ENCODE peak calls at places on chromosomes 1 and 21, in ten cellular contexts. One of them, this sample, is unnamed.

GRCh38 chr1:41093826-41094225 is 72.3 kb upstream of the SLFNL1 start:
- DNase-seq in substantia nigra: no peak
- DNase-seq in left lung: no peak
- DNase-seq in neural progenitor cell: no peak
- DNase-seq in stomach: no peak
- DNase-seq in M059J: no peak
- DNase-seq in Right ventricle myocardium superior: no peak
- DNase-seq in fibroblast of lung: peak
- DNase-seq in stimulated activated CD4-positive, alpha-beta T cell treated with anti-CD3 and anti-CD28 coated beads, Interleukin-12 subunit alpha, Interleukin-12 subunit beta, amount 100 ng/mL, for 48 hours: no peak
- DNase-seq in anterior cingulate cortex: no peak
- DNase-seq in this sample: no peak

GRCh38 chr1:163730366-163730765 is 408.6 kb downstream of the NUF2 start:
- DNase-seq in substantia nigra: no peak
- DNase-seq in left lung: no peak
- DNase-seq in neural progenitor cell: no peak
- DNase-seq in stomach: no peak
- DNase-seq in M059J: no peak
- DNase-seq in Right ventricle myocardium superior: no peak
- DNase-seq in fibroblast of lung: peak
- DNase-seq in stimulated activated CD4-positive, alpha-beta T cell treated with anti-CD3 and anti-CD28 coated beads, Interleukin-12 subunit alpha, Interleukin-12 subunit beta, amount 100 ng/mL, for 48 hours: no peak
- DNase-seq in anterior cingulate cortex: no peak
- DNase-seq in this sample: no peak

GRCh38 chr1:55420866-55421265 is 205.7 kb upstream of the USP24 start:
- DNase-seq in substantia nigra: no peak
- DNase-seq in left lung: no peak
- DNase-seq in neural progenitor cell: no peak
- DNase-seq in stomach: no peak
- DNase-seq in M059J: peak
- DNase-seq in Right ventricle myocardium superior: no peak
- DNase-seq in fibroblast of lung: peak
- DNase-seq in stimulated activated CD4-positive, alpha-beta T cell treated with anti-CD3 and anti-CD28 coated beads, Interleukin-12 subunit alpha, Interleukin-12 subunit beta, amount 100 ng/mL, for 48 hours: no peak
- DNase-seq in anterior cingulate cortex: no peak
- DNase-seq in this sample: no peak

GRCh38 chr1:106619080-106619826 is 437.2 kb upstream of the PRMT6 start:
- DNase-seq in substantia nigra: no peak
- DNase-seq in left lung: peak
- DNase-seq in neural progenitor cell: no peak
- DNase-seq in stomach: no peak
- DNase-seq in M059J: no peak
- DNase-seq in Right ventricle myocardium superior: no peak
- DNase-seq in fibroblast of lung: no peak
- DNase-seq in stimulated activated CD4-positive, alpha-beta T cell treated with anti-CD3 and anti-CD28 coated beads, Interleukin-12 subunit alpha, Interleukin-12 subunit beta, amount 100 ng/mL, for 48 hours: no peak
- DNase-seq in anterior cingulate cortex: no peak
- DNase-seq in this sample: no peak

GRCh38 chr21:23986214-23986613 is 1621.1 kb downstream of the MRPL39 start:
- DNase-seq in substantia nigra: no peak
- DNase-seq in left lung: no peak
- DNase-seq in neural progenitor cell: no peak
- DNase-seq in stomach: no peak
- DNase-seq in M059J: no peak
- DNase-seq in Right ventricle myocardium superior: no peak
- DNase-seq in fibroblast of lung: no peak
- DNase-seq in stimulated activated CD4-positive, alpha-beta T cell treated with anti-CD3 and anti-CD28 coated beads, Interleukin-12 subunit alpha, Interleukin-12 subunit beta, amount 100 ng/mL, for 48 hours: no peak
- DNase-seq in anterior cingulate cortex: no peak
- DNase-seq in this sample: no peak

GRCh38 chr1:169214598-169214997 is 108.1 kb downstream of the ATP1B1 start:
- DNase-seq in substantia nigra: no peak
- DNase-seq in left lung: peak
- DNase-seq in neural progenitor cell: no peak
- DNase-seq in stomach: no peak
- DNase-seq in M059J: no peak
- DNase-seq in Right ventricle myocardium superior: no peak
- DNase-seq in fibroblast of lung: no peak
- DNase-seq in stimulated activated CD4-positive, alpha-beta T cell treated with anti-CD3 and anti-CD28 coated beads, Interleukin-12 subunit alpha, Interleukin-12 subunit beta, amount 100 ng/mL, for 48 hours: no peak
- DNase-seq in anterior cingulate cortex: no peak
- DNase-seq in this sample: no peak

GRCh38 chr1:227734546-227734857 is 600 bp downstream of the JMJD4 start:
- DNase-seq in substantia nigra: no peak
- DNase-seq in left lung: no peak
- DNase-seq in neural progenitor cell: peak
- DNase-seq in stomach: no peak
- DNase-seq in M059J: peak
- DNase-seq in Right ventricle myocardium superior: no peak
- DNase-seq in fibroblast of lung: no peak
- DNase-seq in stimulated activated CD4-positive, alpha-beta T cell treated with anti-CD3 and anti-CD28 coated beads, Interleukin-12 subunit alpha, Interleukin-12 subunit beta, amount 100 ng/mL, for 48 hours: no peak
- DNase-seq in anterior cingulate cortex: no peak
- DNase-seq in this sample: no peak

GRCh38 chr1:230300322-230301301 is 125.5 kb downstream of the PGBD5 start:
- DNase-seq in substantia nigra: no peak
- DNase-seq in left lung: peak
- DNase-seq in neural progenitor cell: no peak
- DNase-seq in stomach: no peak
- DNase-seq in M059J: no peak
- DNase-seq in Right ventricle myocardium superior: no peak
- DNase-seq in fibroblast of lung: no peak
- DNase-seq in stimulated activated CD4-positive, alpha-beta T cell treated with anti-CD3 and anti-CD28 coated beads, Interleukin-12 subunit alpha, Interleukin-12 subunit beta, amount 100 ng/mL, for 48 hours: no peak
- DNase-seq in anterior cingulate cortex: no peak
- DNase-seq in this sample: no peak

GRCh38 chr1:33470495-33471012 is 1.9 kb upstream of the ZSCAN20 start:
- DNase-seq in substantia nigra: peak
- DNase-seq in left lung: no peak
- DNase-seq in neural progenitor cell: peak
- DNase-seq in stomach: peak
- DNase-seq in M059J: peak
- DNase-seq in Right ventricle myocardium superior: peak
- DNase-seq in fibroblast of lung: peak
- DNase-seq in stimulated activated CD4-positive, alpha-beta T cell treated with anti-CD3 and anti-CD28 coated beads, Interleukin-12 subunit alpha, Interleukin-12 subunit beta, amount 100 ng/mL, for 48 hours: peak
- DNase-seq in anterior cingulate cortex: peak
- DNase-seq in this sample: no peak

GRCh38 chr1:207825719-207826556 is 74.1 kb downstream of the CD46 start:
- DNase-seq in substantia nigra: peak
- DNase-seq in left lung: peak
- DNase-seq in neural progenitor cell: no peak
- DNase-seq in stomach: peak
- DNase-seq in M059J: no peak
- DNase-seq in Right ventricle myocardium superior: peak
- DNase-seq in fibroblast of lung: peak
- DNase-seq in stimulated activated CD4-positive, alpha-beta T cell treated with anti-CD3 and anti-CD28 coated beads, Interleukin-12 subunit alpha, Interleukin-12 subunit beta, amount 100 ng/mL, for 48 hours: peak
- DNase-seq in anterior cingulate cortex: peak
- DNase-seq in this sample: peak

GRCh38 chr21:45555251-45555556 is 13.0 kb upstream of the SLC19A1 start:
- DNase-seq in substantia nigra: no peak
- DNase-seq in left lung: no peak
- DNase-seq in neural progenitor cell: no peak
- DNase-seq in stomach: no peak
- DNase-seq in M059J: no peak
- DNase-seq in Right ventricle myocardium superior: no peak
- DNase-seq in fibroblast of lung: no peak
- DNase-seq in stimulated activated CD4-positive, alpha-beta T cell treated with anti-CD3 and anti-CD28 coated beads, Interleukin-12 subunit alpha, Interleukin-12 subunit beta, amount 100 ng/mL, for 48 hours: no peak
- DNase-seq in anterior cingulate cortex: no peak
- DNase-seq in this sample: no peak

GRCh38 chr1:55355549-55355948 is 140.4 kb upstream of the USP24 start:
- DNase-seq in substantia nigra: no peak
- DNase-seq in left lung: no peak
- DNase-seq in neural progenitor cell: no peak
- DNase-seq in stomach: no peak
- DNase-seq in M059J: no peak
- DNase-seq in Right ventricle myocardium superior: no peak
- DNase-seq in fibroblast of lung: no peak
- DNase-seq in stimulated activated CD4-positive, alpha-beta T cell treated with anti-CD3 and anti-CD28 coated beads, Interleukin-12 subunit alpha, Interleukin-12 subunit beta, amount 100 ng/mL, for 48 hours: no peak
- DNase-seq in anterior cingulate cortex: no peak
- DNase-seq in this sample: no peak

GRCh38 chr21:33789697-33790096 is 125.9 kb downstream of the ATP5PO start:
- DNase-seq in substantia nigra: no peak
- DNase-seq in left lung: no peak
- DNase-seq in neural progenitor cell: no peak
- DNase-seq in stomach: no peak
- DNase-seq in M059J: no peak
- DNase-seq in Right ventricle myocardium superior: no peak
- DNase-seq in fibroblast of lung: peak
- DNase-seq in stimulated activated CD4-positive, alpha-beta T cell treated with anti-CD3 and anti-CD28 coated beads, Interleukin-12 subunit alpha, Interleukin-12 subunit beta, amount 100 ng/mL, for 48 hours: no peak
- DNase-seq in anterior cingulate cortex: no peak
- DNase-seq in this sample: no peak

GRCh38 chr1:70462611-70463010 is 51.5 kb downstream of the CTH start:
- DNase-seq in substantia nigra: no peak
- DNase-seq in left lung: no peak
- DNase-seq in neural progenitor cell: no peak
- DNase-seq in stomach: no peak
- DNase-seq in M059J: peak
- DNase-seq in Right ventricle myocardium superior: no peak
- DNase-seq in fibroblast of lung: no peak
- DNase-seq in stimulated activated CD4-positive, alpha-beta T cell treated with anti-CD3 and anti-CD28 coated beads, Interleukin-12 subunit alpha, Interleukin-12 subunit beta, amount 100 ng/mL, for 48 hours: no peak
- DNase-seq in anterior cingulate cortex: no peak
- DNase-seq in this sample: no peak

GRCh38 chr1:179818743-179819173 is 58.8 kb downstream of the TOR1AIP2 start:
- DNase-seq in substantia nigra: no peak
- DNase-seq in left lung: no peak
- DNase-seq in neural progenitor cell: no peak
- DNase-seq in stomach: no peak
- DNase-seq in M059J: no peak
- DNase-seq in Right ventricle myocardium superior: peak
- DNase-seq in fibroblast of lung: peak
- DNase-seq in stimulated activated CD4-positive, alpha-beta T cell treated with anti-CD3 and anti-CD28 coated beads, Interleukin-12 subunit alpha, Interleukin-12 subunit beta, amount 100 ng/mL, for 48 hours: no peak
- DNase-seq in anterior cingulate cortex: peak
- DNase-seq in this sample: no peak

GRCh38 chr1:234862360-234862943 is 252.5 kb upstream of the IRF2BP2 start:
- DNase-seq in substantia nigra: no peak
- DNase-seq in left lung: no peak
- DNase-seq in neural progenitor cell: no peak
- DNase-seq in stomach: no peak
- DNase-seq in M059J: no peak
- DNase-seq in Right ventricle myocardium superior: no peak
- DNase-seq in fibroblast of lung: no peak
- DNase-seq in stimulated activated CD4-positive, alpha-beta T cell treated with anti-CD3 and anti-CD28 coated beads, Interleukin-12 subunit alpha, Interleukin-12 subunit beta, amount 100 ng/mL, for 48 hours: no peak
- DNase-seq in anterior cingulate cortex: no peak
- DNase-seq in this sample: no peak

GRCh38 chr1:218339267-218339831 is 5.8 kb upstream of the TGFB2 start:
- DNase-seq in substantia nigra: no peak
- DNase-seq in left lung: no peak
- DNase-seq in neural progenitor cell: peak
- DNase-seq in stomach: no peak
- DNase-seq in M059J: peak
- DNase-seq in Right ventricle myocardium superior: no peak
- DNase-seq in fibroblast of lung: peak
- DNase-seq in stimulated activated CD4-positive, alpha-beta T cell treated with anti-CD3 and anti-CD28 coated beads, Interleukin-12 subunit alpha, Interleukin-12 subunit beta, amount 100 ng/mL, for 48 hours: no peak
- DNase-seq in anterior cingulate cortex: no peak
- DNase-seq in this sample: no peak

GRCh38 chr1:236472850-236473788 is 50.7 kb upstream of the LGALS8 start:
- DNase-seq in substantia nigra: no peak
- DNase-seq in left lung: no peak
- DNase-seq in neural progenitor cell: no peak
- DNase-seq in stomach: no peak
- DNase-seq in M059J: no peak
- DNase-seq in Right ventricle myocardium superior: no peak
- DNase-seq in fibroblast of lung: no peak
- DNase-seq in stimulated activated CD4-positive, alpha-beta T cell treated with anti-CD3 and anti-CD28 coated beads, Interleukin-12 subunit alpha, Interleukin-12 subunit beta, amount 100 ng/mL, for 48 hours: no peak
- DNase-seq in anterior cingulate cortex: no peak
- DNase-seq in this sample: no peak

GRCh38 chr21:44551290-44552015 is at the start of gene KRTAP10-2:
- DNase-seq in substantia nigra: no peak
- DNase-seq in left lung: peak
- DNase-seq in neural progenitor cell: no peak
- DNase-seq in stomach: peak
- DNase-seq in M059J: no peak
- DNase-seq in Right ventricle myocardium superior: no peak
- DNase-seq in fibroblast of lung: peak
- DNase-seq in stimulated activated CD4-positive, alpha-beta T cell treated with anti-CD3 and anti-CD28 coated beads, Interleukin-12 subunit alpha, Interleukin-12 subunit beta, amount 100 ng/mL, for 48 hours: no peak
- DNase-seq in anterior cingulate cortex: no peak
- DNase-seq in this sample: no peak

GRCh38 chr1:209743145-209743482 is 12.7 kb upstream of the TRAF3IP3 start:
- DNase-seq in substantia nigra: peak
- DNase-seq in left lung: no peak
- DNase-seq in neural progenitor cell: no peak
- DNase-seq in stomach: peak
- DNase-seq in M059J: peak
- DNase-seq in Right ventricle myocardium superior: peak
- DNase-seq in fibroblast of lung: peak
- DNase-seq in stimulated activated CD4-positive, alpha-beta T cell treated with anti-CD3 and anti-CD28 coated beads, Interleukin-12 subunit alpha, Interleukin-12 subunit beta, amount 100 ng/mL, for 48 hours: no peak
- DNase-seq in anterior cingulate cortex: no peak
- DNase-seq in this sample: no peak

GRCh38 chr1:183218981-183219621 is 33.0 kb downstream of the LAMC2 start:
- DNase-seq in substantia nigra: no peak
- DNase-seq in left lung: no peak
- DNase-seq in neural progenitor cell: peak
- DNase-seq in stomach: peak
- DNase-seq in M059J: no peak
- DNase-seq in Right ventricle myocardium superior: peak
- DNase-seq in fibroblast of lung: no peak
- DNase-seq in stimulated activated CD4-positive, alpha-beta T cell treated with anti-CD3 and anti-CD28 coated beads, Interleukin-12 subunit alpha, Interleukin-12 subunit beta, amount 100 ng/mL, for 48 hours: no peak
- DNase-seq in anterior cingulate cortex: no peak
- DNase-seq in this sample: no peak

GRCh38 chr1:113281550-113281949 is 108.8 kb upstream of the MAGI3 start:
- DNase-seq in substantia nigra: no peak
- DNase-seq in left lung: no peak
- DNase-seq in neural progenitor cell: no peak
- DNase-seq in stomach: no peak
- DNase-seq in M059J: no peak
- DNase-seq in Right ventricle myocardium superior: no peak
- DNase-seq in fibroblast of lung: no peak
- DNase-seq in stimulated activated CD4-positive, alpha-beta T cell treated with anti-CD3 and anti-CD28 coated beads, Interleukin-12 subunit alpha, Interleukin-12 subunit beta, amount 100 ng/mL, for 48 hours: no peak
- DNase-seq in anterior cingulate cortex: no peak
- DNase-seq in this sample: no peak

GRCh38 chr1:51926171-51926812 is 47.8 kb upstream of the NRDC start:
- DNase-seq in substantia nigra: no peak
- DNase-seq in left lung: no peak
- DNase-seq in neural progenitor cell: peak
- DNase-seq in stomach: no peak
- DNase-seq in M059J: peak
- DNase-seq in Right ventricle myocardium superior: no peak
- DNase-seq in fibroblast of lung: peak
- DNase-seq in stimulated activated CD4-positive, alpha-beta T cell treated with anti-CD3 and anti-CD28 coated beads, Interleukin-12 subunit alpha, Interleukin-12 subunit beta, amount 100 ng/mL, for 48 hours: no peak
- DNase-seq in anterior cingulate cortex: no peak
- DNase-seq in this sample: no peak

GRCh38 chr1:106406114-106406513 is 650.4 kb upstream of the PRMT6 start:
- DNase-seq in substantia nigra: no peak
- DNase-seq in left lung: no peak
- DNase-seq in neural progenitor cell: no peak
- DNase-seq in stomach: no peak
- DNase-seq in M059J: no peak
- DNase-seq in Right ventricle myocardium superior: no peak
- DNase-seq in fibroblast of lung: no peak
- DNase-seq in stimulated activated CD4-positive, alpha-beta T cell treated with anti-CD3 and anti-CD28 coated beads, Interleukin-12 subunit alpha, Interleukin-12 subunit beta, amount 100 ng/mL, for 48 hours: no peak
- DNase-seq in anterior cingulate cortex: no peak
- DNase-seq in this sample: no peak

GRCh38 chr1:109930252-109930993 is 19.8 kb downstream of the CSF1 start:
- DNase-seq in substantia nigra: no peak
- DNase-seq in left lung: no peak
- DNase-seq in neural progenitor cell: no peak
- DNase-seq in stomach: no peak
- DNase-seq in M059J: peak
- DNase-seq in Right ventricle myocardium superior: no peak
- DNase-seq in fibroblast of lung: no peak
- DNase-seq in stimulated activated CD4-positive, alpha-beta T cell treated with anti-CD3 and anti-CD28 coated beads, Interleukin-12 subunit alpha, Interleukin-12 subunit beta, amount 100 ng/mL, for 48 hours: no peak
- DNase-seq in anterior cingulate cortex: no peak
- DNase-seq in this sample: no peak

GRCh38 chr21:34360488-34361241 is 3.1 kb upstream of the KCNE2 start:
- DNase-seq in substantia nigra: no peak
- DNase-seq in left lung: no peak
- DNase-seq in neural progenitor cell: no peak
- DNase-seq in stomach: no peak
- DNase-seq in M059J: no peak
- DNase-seq in Right ventricle myocardium superior: no peak
- DNase-seq in fibroblast of lung: no peak
- DNase-seq in stimulated activated CD4-positive, alpha-beta T cell treated with anti-CD3 and anti-CD28 coated beads, Interleukin-12 subunit alpha, Interleukin-12 subunit beta, amount 100 ng/mL, for 48 hours: no peak
- DNase-seq in anterior cingulate cortex: no peak
- DNase-seq in this sample: no peak

GRCh38 chr1:108847464-108847863 is 9.4 kb downstream of the AKNAD1 start:
- DNase-seq in substantia nigra: no peak
- DNase-seq in left lung: no peak
- DNase-seq in neural progenitor cell: no peak
- DNase-seq in stomach: no peak
- DNase-seq in M059J: no peak
- DNase-seq in Right ventricle myocardium superior: no peak
- DNase-seq in fibroblast of lung: no peak
- DNase-seq in stimulated activated CD4-positive, alpha-beta T cell treated with anti-CD3 and anti-CD28 coated beads, Interleukin-12 subunit alpha, Interleukin-12 subunit beta, amount 100 ng/mL, for 48 hours: no peak
- DNase-seq in anterior cingulate cortex: no peak
- DNase-seq in this sample: no peak

GRCh38 chr1:108815566-108815965 is 41.3 kb downstream of the AKNAD1 start:
- DNase-seq in substantia nigra: no peak
- DNase-seq in left lung: no peak
- DNase-seq in neural progenitor cell: no peak
- DNase-seq in stomach: no peak
- DNase-seq in M059J: peak
- DNase-seq in Right ventricle myocardium superior: no peak
- DNase-seq in fibroblast of lung: no peak
- DNase-seq in stimulated activated CD4-positive, alpha-beta T cell treated with anti-CD3 and anti-CD28 coated beads, Interleukin-12 subunit alpha, Interleukin-12 subunit beta, amount 100 ng/mL, for 48 hours: no peak
- DNase-seq in anterior cingulate cortex: no peak
- DNase-seq in this sample: no peak

This sample was measured in GOT3.